ENCODE peak calls at places on chromosomes 7 and 10, in five cellular contexts. F is PC-3, G is trophoblast cell, S is mammary epithelial cell, B is fibroblast of lung. Z is an unnamed sample.

GRCh38 chr10:112246-112645 is 23.0 kb upstream of the ZMYND11 start:
- DNase-seq in F (peak), G (peak), S (peak), B (no peak), Z (no peak)

GRCh38 chr10:52115823-52116222 is 198.3 kb upstream of the DKK1 start:
- DNase-seq in F (peak), G (no peak), S (no peak), B (peak), Z (peak)

GRCh38 chr10:79176949-79177602 is 108.3 kb downstream of the ZMIZ1 start:
- DNase-seq in F (no peak), G (no peak), S (no peak), B (peak), Z (peak)

GRCh38 chr10:118669835-118670234 is 74.4 kb upstream of the PRLHR start:
- DNase-seq in F (no peak), G (no peak), S (no peak), B (no peak), Z (no peak)

GRCh38 chr7:34104992-34105391 is 199.7 kb downstream of the BMPER start:
- DNase-seq in F (no peak), G (peak), S (no peak), B (no peak), Z (peak)

GRCh38 chr10:77504196-77504869 is 133.3 kb downstream of the KCNMA1 start:
- DNase-seq in F (no peak), G (no peak), S (no peak), B (peak), Z (peak)

GRCh38 chr7:116525298-116525912 is 569 bp downstream of the CAV1 start:
- DNase-seq in F (peak), G (peak), S (peak), B (no peak), Z (peak)

GRCh38 chr7:23106491-23106800 is 861 bp downstream of the KLHL7 start:
- DNase-seq in F (peak), G (no peak), S (no peak), B (peak), Z (no peak)

GRCh38 chr10:61390841-61391240 is 62.3 kb downstream of the TMEM26 start:
- DNase-seq in F (no peak), G (no peak), S (no peak), B (no peak), Z (no peak)

GRCh38 chr10:124989526-124989925 is 47.6 kb downstream of the ZRANB1 start:
- DNase-seq in F (no peak), G (no peak), S (no peak), B (no peak), Z (peak)

GRCh38 chr10:51879238-51879637 is 179.8 kb upstream of the CSTF2T start:
- DNase-seq in F (peak), G (peak), S (peak), B (peak), Z (peak)

GRCh38 chr10:95404460-95404858 is 113.7 kb upstream of the PDLIM1 start:
- DNase-seq in F (no peak), G (no peak), S (no peak), B (no peak), Z (no peak)

GRCh38 chr7:119254741-119255140 is 1018.2 kb upstream of the KCND2 start:
- DNase-seq in F (peak), G (no peak), S (no peak), B (peak), Z (no peak)

GRCh38 chr7:125427676-125428075 is 498.1 kb upstream of the POT1 start:
- DNase-seq in F (no peak), G (no peak), S (no peak), B (no peak), Z (no peak)

GRCh38 chr7:54419209-54419608 is 123.0 kb upstream of the VSTM2A start:
- DNase-seq in F (no peak), G (no peak), S (no peak), B (no peak), Z (no peak)
- H2AFZ ChIP-seq in F (no peak), G (no peak), S (no peak), B (no peak), Z (no peak)

DNA sequence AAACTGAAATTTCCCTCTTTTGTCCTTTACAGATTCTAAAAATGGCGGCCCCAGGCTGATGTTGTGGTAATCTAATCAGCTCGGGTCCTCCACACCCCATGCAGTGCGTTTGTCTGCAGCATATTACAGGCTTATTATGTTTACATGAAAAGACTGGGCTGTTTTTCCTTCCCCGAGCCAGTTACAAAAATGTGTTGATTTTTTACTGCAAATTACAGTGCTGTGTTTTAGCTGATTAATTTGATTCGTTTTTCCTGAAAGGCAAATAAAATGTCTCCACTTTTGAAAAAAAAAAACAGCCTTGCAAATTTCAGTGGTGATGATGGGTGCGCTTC is 1.6 kb downstream of the KMT2E start:
- DNase-seq in F (peak), G (no peak), S (no peak), B (peak), Z (peak)
- H2AFZ ChIP-seq in F (no peak), G (no peak), S (no peak), B (no peak), Z (peak)

GRCh38 chr7:2081526-2082356 is 151.0 kb downstream of the MAD1L1 start:
- DNase-seq in F (no peak), G (no peak), S (no peak), B (no peak), Z (no peak)

GRCh38 chr7:2076649-2077064 is 156.1 kb downstream of the MAD1L1 start:
- DNase-seq in F (no peak), G (peak), S (no peak), B (no peak), Z (no peak)

GRCh38 chr7:2080069-2080405 is 152.7 kb downstream of the MAD1L1 start:
- DNase-seq in F (no peak), G (no peak), S (no peak), B (no peak), Z (no peak)

GRCh38 chr7:2078899-2079298 is 153.8 kb downstream of the MAD1L1 start:
- DNase-seq in F (no peak), G (no peak), S (no peak), B (no peak), Z (no peak)

GRCh38 chr7:2079332-2080068 is 153.2 kb downstream of the MAD1L1 start:
- DNase-seq in F (no peak), G (no peak), S (no peak), B (no peak), Z (no peak)
- H2AFZ ChIP-seq in F (no peak), G (no peak), S (no peak), B (no peak), Z (no peak)

GRCh38 chr7:25405736-25406135 is 177.4 kb upstream of the NPVF start:
- DNase-seq in F (no peak), G (no peak), S (no peak), B (no peak), Z (no peak)
- H2AFZ ChIP-seq in F (no peak), G (no peak), S (no peak), B (no peak), Z (no peak)

DNA sequence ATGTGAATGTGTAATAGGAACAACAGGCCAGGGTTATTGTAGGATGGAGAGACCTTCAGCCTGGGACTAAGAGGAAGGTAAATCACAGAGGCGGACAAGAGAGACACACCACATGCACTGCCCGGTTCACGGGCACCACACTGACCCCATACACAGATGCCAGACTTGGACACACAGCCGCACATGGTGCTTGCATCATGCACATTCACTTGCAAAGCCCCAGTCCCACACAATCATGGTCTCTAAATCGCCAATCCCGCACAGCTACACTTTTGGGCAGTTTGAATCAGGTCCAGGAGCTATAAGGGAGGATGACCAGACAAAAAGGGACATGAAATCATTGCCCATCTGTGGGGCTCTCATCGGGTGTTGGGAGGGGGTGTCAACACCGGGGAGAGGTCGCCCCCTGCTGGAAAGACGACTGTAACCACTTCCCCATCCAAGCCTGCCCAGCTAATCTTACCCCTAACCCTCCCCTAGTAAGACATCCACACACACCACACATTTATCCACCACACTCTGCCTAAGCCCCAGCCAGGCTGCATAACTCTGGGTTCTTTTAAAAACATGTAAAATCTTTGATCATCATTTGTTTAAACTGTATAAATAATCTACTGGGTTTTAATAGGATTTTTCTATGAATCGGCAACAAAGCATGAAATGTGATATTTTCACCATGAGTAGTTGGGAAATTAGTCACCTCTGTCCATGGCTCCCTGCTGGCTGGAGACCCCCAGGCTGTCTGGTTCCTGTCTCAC is 40.5 kb upstream of the SLF2 start:
- DNase-seq in F (peak), G (no peak), S (peak), B (peak), Z (peak)
- H2AFZ ChIP-seq in F (no peak), G (no peak), S (no peak), B (no peak), Z (no peak)

DNA sequence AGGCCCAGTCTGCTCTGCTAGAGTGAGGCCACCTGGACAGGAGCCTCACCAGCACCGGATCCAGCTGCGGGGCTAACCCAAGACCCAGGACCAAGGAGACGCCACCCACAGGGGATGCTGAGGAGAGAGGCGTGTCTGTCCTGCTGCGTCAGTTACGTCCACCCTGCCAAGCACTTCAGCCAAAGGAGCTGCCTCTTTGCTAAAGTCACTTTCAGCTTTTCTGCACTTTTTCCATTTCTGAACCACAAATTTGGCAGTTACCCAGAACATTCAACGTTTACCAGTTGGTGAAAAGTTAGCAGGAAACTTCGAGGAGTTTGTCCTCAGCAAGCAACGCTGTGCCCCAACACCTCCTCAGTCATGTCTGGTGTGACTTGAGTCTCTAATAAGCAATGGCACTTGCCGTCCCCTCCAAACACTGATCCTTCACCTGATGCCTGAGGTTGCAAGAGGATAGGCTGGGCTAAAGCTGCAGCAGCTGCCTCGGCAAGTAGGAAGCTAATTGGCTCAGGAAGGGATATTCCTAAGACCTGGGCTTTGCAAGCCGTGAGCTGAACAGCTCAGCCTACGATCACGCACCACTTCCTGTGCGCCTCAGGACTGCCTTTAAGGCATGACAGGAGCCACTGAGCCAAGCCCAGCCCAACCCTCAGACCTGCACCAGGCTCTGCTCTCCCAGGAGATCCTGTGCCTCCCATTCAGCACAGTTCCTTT is 40.1 kb downstream of the KCNH2 start:
- DNase-seq in F (peak), G (no peak), S (peak), B (peak), Z (peak)
- H2AFZ ChIP-seq in F (peak), G (no peak), S (peak), B (no peak), Z (peak)

DNA sequence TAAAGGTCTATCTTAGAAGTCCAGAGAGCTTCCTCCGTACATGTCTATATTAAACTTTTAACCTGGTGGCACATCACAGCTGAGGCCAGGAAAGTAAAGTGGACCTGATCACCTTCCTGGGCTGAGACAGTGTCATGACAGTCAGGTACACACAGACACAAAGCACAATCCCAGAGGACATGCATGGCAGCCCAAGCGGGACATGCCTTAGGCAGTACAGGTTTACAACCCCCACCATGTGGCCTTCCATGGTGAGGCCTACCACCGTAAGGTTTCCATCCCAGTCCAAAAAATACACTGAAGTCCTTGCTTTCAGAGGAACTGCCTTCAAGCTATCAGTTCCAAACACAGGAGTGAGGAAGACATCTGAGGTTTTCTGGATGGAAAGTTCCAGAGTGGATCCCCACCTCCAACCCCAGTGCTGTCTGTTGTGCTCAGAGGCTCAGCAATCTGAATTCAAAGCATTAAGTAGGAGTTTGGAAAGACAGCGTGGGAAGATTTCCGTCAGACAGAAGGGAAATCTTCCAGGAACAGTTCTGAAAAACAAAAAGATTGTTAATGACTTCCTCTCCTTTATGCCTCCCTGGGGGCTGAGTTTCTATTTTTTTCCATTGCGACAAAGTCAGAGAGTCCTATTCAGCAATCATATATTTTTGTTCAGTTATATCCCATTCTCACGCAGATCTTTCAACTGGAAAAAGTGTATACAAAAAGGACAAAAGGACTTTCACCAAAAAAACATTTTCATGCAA is 20.1 kb downstream of the IFIT3 start:
- DNase-seq in F (no peak), G (no peak), S (no peak), B (no peak), Z (no peak)
- H2AFZ ChIP-seq in F (no peak), G (no peak), S (no peak), B (no peak), Z (no peak)

GRCh38 chr7:65809982-65810288 is 62.9 kb upstream of the VKORC1L1 start:
- DNase-seq in F (no peak), G (no peak), S (no peak), B (no peak), Z (no peak)
- H2AFZ ChIP-seq in F (no peak), G (no peak), S (no peak), B (no peak), Z (no peak)

Z was measured in GM23248.